ENCODE peak calls at places on chromosome 3, in nine cellular contexts. One of them, this sample, is unnamed.

GRCh38 chr3:194425399-194425798 is 26.3 kb upstream of the GP5 start:
- DNase-seq in CD8-positive, alpha-beta memory T cell: no peak
- DNase-seq in ovary: no peak
- DNase-seq in ascending aorta: no peak
- DNase-seq in effector memory CD4-positive, alpha-beta T cell: no peak
- DNase-seq in psoas muscle: no peak
- DNase-seq in cardiac muscle cell: no peak
- DNase-seq in upper lobe of left lung: no peak
- DNase-seq in IMR-90: peak; percentile 42
- DNase-seq in this sample: no peak

GRCh38 chr3:130755666-130756065 is 9.0 kb upstream of the PIK3R4 start:
- DNase-seq in psoas muscle: no peak
- DNase-seq in ascending aorta: no peak
- DNase-seq in cardiac muscle cell: no peak
- DNase-seq in upper lobe of left lung: no peak
- DNase-seq in IMR-90: no peak
- DNase-seq in ovary: no peak
- DNase-seq in effector memory CD4-positive, alpha-beta T cell: no peak
- DNase-seq in CD8-positive, alpha-beta memory T cell: no peak
- DNase-seq in this sample: no peak

GRCh38 chr3:134622803-134623365 is 27.9 kb downstream of the KY start:
- DNase-seq in cardiac muscle cell: no peak
- DNase-seq in CD8-positive, alpha-beta memory T cell: no peak
- DNase-seq in upper lobe of left lung: no peak
- DNase-seq in effector memory CD4-positive, alpha-beta T cell: no peak
- DNase-seq in ovary: no peak
- DNase-seq in psoas muscle: no peak
- DNase-seq in ascending aorta: peak; percentile 46
- DNase-seq in IMR-90: no peak
- DNase-seq in this sample: no peak

GRCh38 chr3:17913349-17913748 is 170.9 kb upstream of the TBC1D5 start:
- DNase-seq in upper lobe of left lung: no peak
- DNase-seq in IMR-90: no peak
- DNase-seq in cardiac muscle cell: no peak
- DNase-seq in ascending aorta: no peak
- DNase-seq in CD8-positive, alpha-beta memory T cell: no peak
- DNase-seq in ovary: no peak
- DNase-seq in psoas muscle: no peak
- DNase-seq in effector memory CD4-positive, alpha-beta T cell: no peak
- DNase-seq in this sample: no peak

GRCh38 chr3:10247679-10248183 is 528 bp upstream of the TATDN2 start:
- DNase-seq in upper lobe of left lung: no peak
- DNase-seq in psoas muscle: no peak
- DNase-seq in cardiac muscle cell: no peak
- DNase-seq in ascending aorta: no peak
- DNase-seq in IMR-90: no peak
- DNase-seq in CD8-positive, alpha-beta memory T cell: no peak
- DNase-seq in ovary: peak; percentile 44
- DNase-seq in effector memory CD4-positive, alpha-beta T cell: no peak
- DNase-seq in this sample: no peak

GRCh38 chr3:61451841-61452240 is 109.5 kb upstream of the PTPRG start:
- DNase-seq in IMR-90: peak; percentile 28
- DNase-seq in psoas muscle: no peak
- DNase-seq in CD8-positive, alpha-beta memory T cell: no peak
- DNase-seq in ovary: no peak
- DNase-seq in upper lobe of left lung: no peak
- DNase-seq in cardiac muscle cell: no peak
- DNase-seq in effector memory CD4-positive, alpha-beta T cell: no peak
- DNase-seq in ascending aorta: no peak
- DNase-seq in this sample: no peak

GRCh38 chr3:32886296-32886695 is 65.1 kb upstream of the CCR4 start:
- DNase-seq in psoas muscle: no peak
- DNase-seq in CD8-positive, alpha-beta memory T cell: no peak
- DNase-seq in ovary: no peak
- DNase-seq in effector memory CD4-positive, alpha-beta T cell: no peak
- DNase-seq in IMR-90: no peak
- DNase-seq in upper lobe of left lung: no peak
- DNase-seq in ascending aorta: no peak
- DNase-seq in cardiac muscle cell: no peak
- DNase-seq in this sample: no peak

GRCh38 chr3:56928379-56929068 is 126.8 kb upstream of the ARHGEF3 start:
- DNase-seq in CD8-positive, alpha-beta memory T cell: no peak
- DNase-seq in ascending aorta: no peak
- DNase-seq in effector memory CD4-positive, alpha-beta T cell: peak; percentile 19
- DNase-seq in psoas muscle: no peak
- DNase-seq in IMR-90: no peak
- DNase-seq in ovary: no peak
- DNase-seq in upper lobe of left lung: no peak
- DNase-seq in cardiac muscle cell: no peak
- DNase-seq in this sample: no peak

GRCh38 chr3:12286927-12287726 is 1.7 kb upstream of the PPARG start:
- DNase-seq in upper lobe of left lung: peak; percentile 84
- DNase-seq in cardiac muscle cell: peak; percentile 9
- DNase-seq in ascending aorta: peak; percentile 66
- DNase-seq in psoas muscle: peak; percentile 51
- DNase-seq in CD8-positive, alpha-beta memory T cell: no peak
- DNase-seq in IMR-90: no peak
- DNase-seq in ovary: peak; percentile 75
- DNase-seq in effector memory CD4-positive, alpha-beta T cell: no peak
- DNase-seq in this sample: no peak

GRCh38 chr3:128470134-128470915 is 3.6 kb upstream of the DNAJB8 start:
- DNase-seq in cardiac muscle cell: no peak
- DNase-seq in ovary: no peak
- DNase-seq in IMR-90: no peak
- DNase-seq in psoas muscle: no peak
- DNase-seq in CD8-positive, alpha-beta memory T cell: no peak
- DNase-seq in effector memory CD4-positive, alpha-beta T cell: no peak
- DNase-seq in ascending aorta: no peak
- DNase-seq in upper lobe of left lung: no peak
- DNase-seq in this sample: no peak

GRCh38 chr3:128471720-128472119 is 5.0 kb upstream of the DNAJB8 start:
- DNase-seq in cardiac muscle cell: no peak
- DNase-seq in CD8-positive, alpha-beta memory T cell: no peak
- DNase-seq in effector memory CD4-positive, alpha-beta T cell: no peak
- DNase-seq in upper lobe of left lung: no peak
- DNase-seq in ovary: no peak
- DNase-seq in IMR-90: no peak
- DNase-seq in psoas muscle: no peak
- DNase-seq in ascending aorta: no peak
- DNase-seq in this sample: no peak

GRCh38 chr3:128469128-128469527 is 2.4 kb upstream of the DNAJB8 start:
- DNase-seq in CD8-positive, alpha-beta memory T cell: no peak
- DNase-seq in IMR-90: no peak
- DNase-seq in effector memory CD4-positive, alpha-beta T cell: no peak
- DNase-seq in ovary: no peak
- DNase-seq in upper lobe of left lung: no peak
- DNase-seq in ascending aorta: no peak
- DNase-seq in psoas muscle: no peak
- DNase-seq in cardiac muscle cell: no peak
- DNase-seq in this sample: no peak

GRCh38 chr3:128468285-128468790 is 1.6 kb upstream of the DNAJB8 start:
- DNase-seq in CD8-positive, alpha-beta memory T cell: no peak
- DNase-seq in psoas muscle: no peak
- DNase-seq in IMR-90: no peak
- DNase-seq in ovary: no peak
- DNase-seq in cardiac muscle cell: no peak
- DNase-seq in effector memory CD4-positive, alpha-beta T cell: no peak
- DNase-seq in ascending aorta: no peak
- DNase-seq in upper lobe of left lung: peak; percentile 55
- DNase-seq in this sample: no peak

GRCh38 chr3:128469584-128469983 is 2.9 kb upstream of the DNAJB8 start:
- DNase-seq in ascending aorta: no peak
- DNase-seq in psoas muscle: no peak
- DNase-seq in upper lobe of left lung: no peak
- DNase-seq in cardiac muscle cell: no peak
- DNase-seq in IMR-90: no peak
- DNase-seq in effector memory CD4-positive, alpha-beta T cell: no peak
- DNase-seq in ovary: no peak
- DNase-seq in CD8-positive, alpha-beta memory T cell: no peak
- DNase-seq in this sample: no peak
- H3K27me3 ChIP-seq in ascending aorta: no peaks in the 10 kb centered on the region
- H3K27me3 ChIP-seq in psoas muscle: peaks cover 22% of the 10 kb centered on the region
- H3K27me3 ChIP-seq in upper lobe of left lung: no peaks in the 10 kb centered on the region
- H3K27me3 ChIP-seq in cardiac muscle cell: peaks cover 33% of the 10 kb centered on the region
- H3K27me3 ChIP-seq in IMR-90: peaks cover 89% of the 10 kb centered on the region
- H3K27me3 ChIP-seq in effector memory CD4-positive, alpha-beta T cell: no peaks in the 10 kb centered on the region
- H3K27me3 ChIP-seq in ovary: no peaks in the 10 kb centered on the region
- H3K27me3 ChIP-seq in CD8-positive, alpha-beta memory T cell: no peaks in the 10 kb centered on the region
- H3K27me3 ChIP-seq in this sample: no peaks in the 10 kb centered on the region

GRCh38 chr3:49172616-49173041 is 1.2 kb downstream of the KLHDC8B start:
- DNase-seq in CD8-positive, alpha-beta memory T cell: no peak
- DNase-seq in IMR-90: no peak
- DNase-seq in ascending aorta: no peak
- DNase-seq in ovary: peak; percentile 50
- DNase-seq in cardiac muscle cell: no peak
- DNase-seq in effector memory CD4-positive, alpha-beta T cell: no peak
- DNase-seq in upper lobe of left lung: peak; percentile 76
- DNase-seq in psoas muscle: no peak
- DNase-seq in this sample: no peak
- H3K4me1 ChIP-seq in CD8-positive, alpha-beta memory T cell: peaks cover 20% of the 10 kb centered on the region
- H3K4me1 ChIP-seq in IMR-90: peaks cover 23% of the 10 kb centered on the region
- H3K4me1 ChIP-seq in ascending aorta: peaks cover 30% of the 10 kb centered on the region
- H3K4me1 ChIP-seq in ovary: peaks cover 14% of the 10 kb centered on the region
- H3K4me1 ChIP-seq in cardiac muscle cell: peaks cover 36% of the 10 kb centered on the region
- H3K4me1 ChIP-seq in effector memory CD4-positive, alpha-beta T cell: peaks cover 11% of the 10 kb centered on the region
- H3K4me1 ChIP-seq in upper lobe of left lung: peaks cover 35% of the 10 kb centered on the region
- H3K4me1 ChIP-seq in psoas muscle: peaks cover 27% of the 10 kb centered on the region
- H3K4me1 ChIP-seq in this sample: peaks cover 33% of the 10 kb centered on the region

GRCh38 chr3:113628316-113628715 is 68.1 kb downstream of the USF3 start:
- DNase-seq in ascending aorta: no peak
- DNase-seq in ovary: no peak
- DNase-seq in CD8-positive, alpha-beta memory T cell: no peak
- DNase-seq in effector memory CD4-positive, alpha-beta T cell: no peak
- DNase-seq in cardiac muscle cell: no peak
- DNase-seq in psoas muscle: no peak
- DNase-seq in upper lobe of left lung: no peak
- DNase-seq in IMR-90: no peak
- DNase-seq in this sample: no peak

GRCh38 chr3:113625724-113626348 is 70.6 kb downstream of the USF3 start:
- DNase-seq in ascending aorta: no peak
- DNase-seq in psoas muscle: no peak
- DNase-seq in ovary: no peak
- DNase-seq in effector memory CD4-positive, alpha-beta T cell: no peak
- DNase-seq in IMR-90: no peak
- DNase-seq in upper lobe of left lung: no peak
- DNase-seq in CD8-positive, alpha-beta memory T cell: no peak
- DNase-seq in cardiac muscle cell: no peak
- DNase-seq in this sample: no peak

GRCh38 chr3:113628788-113629187 is 67.7 kb downstream of the USF3 start:
- DNase-seq in upper lobe of left lung: no peak
- DNase-seq in cardiac muscle cell: no peak
- DNase-seq in ovary: no peak
- DNase-seq in effector memory CD4-positive, alpha-beta T cell: no peak
- DNase-seq in IMR-90: no peak
- DNase-seq in CD8-positive, alpha-beta memory T cell: no peak
- DNase-seq in ascending aorta: no peak
- DNase-seq in psoas muscle: no peak
- DNase-seq in this sample: no peak

GRCh38 chr3:113623827-113624226 is 72.6 kb downstream of the USF3 start:
- DNase-seq in ovary: no peak
- DNase-seq in CD8-positive, alpha-beta memory T cell: no peak
- DNase-seq in upper lobe of left lung: no peak
- DNase-seq in psoas muscle: no peak
- DNase-seq in ascending aorta: no peak
- DNase-seq in IMR-90: no peak
- DNase-seq in cardiac muscle cell: no peak
- DNase-seq in effector memory CD4-positive, alpha-beta T cell: no peak
- DNase-seq in this sample: no peak

DNA sequence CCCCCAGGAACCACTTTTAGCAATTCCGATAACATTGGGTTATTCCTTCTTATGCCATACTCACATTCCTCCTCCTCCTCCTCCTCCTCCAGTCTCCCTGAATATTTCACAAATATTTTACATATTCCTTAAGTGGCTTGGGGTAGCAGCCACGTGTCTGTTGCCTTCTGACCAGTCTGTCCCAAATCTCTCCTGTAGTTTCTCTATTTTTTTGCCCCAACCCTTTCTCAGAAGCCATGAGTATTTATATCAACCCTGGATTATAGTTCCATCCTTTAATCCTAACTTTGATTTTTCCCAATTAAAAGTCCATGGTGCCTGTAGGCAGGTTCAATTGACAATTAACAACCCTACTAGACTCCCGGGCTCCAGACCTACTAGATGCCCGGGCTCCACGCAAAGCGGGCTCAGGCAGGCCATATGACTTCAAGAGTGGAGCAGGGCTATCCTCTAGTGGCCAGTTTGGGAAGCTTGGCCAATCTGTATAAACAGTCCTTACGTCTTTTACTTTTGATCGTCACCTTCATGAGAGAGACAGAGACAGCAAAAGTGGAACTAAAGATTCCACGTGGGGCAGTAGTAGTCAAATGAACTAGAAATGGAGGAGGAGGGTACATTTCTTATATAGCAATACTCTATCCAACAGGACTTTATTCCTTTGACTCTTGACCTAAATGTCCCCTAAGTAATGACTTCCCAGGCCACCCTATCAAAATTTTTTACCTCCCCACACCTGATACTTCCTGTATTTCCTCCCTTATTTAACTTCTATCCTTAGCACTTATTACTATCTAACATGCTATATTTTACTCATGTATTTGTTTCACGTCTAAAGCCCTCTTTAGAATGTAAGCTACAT is 69.7 kb downstream of the USF3 start:
- DNase-seq in effector memory CD4-positive, alpha-beta T cell: no peak
- DNase-seq in IMR-90: peak; percentile 58
- DNase-seq in CD8-positive, alpha-beta memory T cell: no peak
- DNase-seq in cardiac muscle cell: peak; percentile 59
- DNase-seq in ascending aorta: peak; percentile 81
- DNase-seq in psoas muscle: peak; percentile 64
- DNase-seq in upper lobe of left lung: no peak
- DNase-seq in ovary: peak; percentile 41
- DNase-seq in this sample: no peak
- H3K4me3 ChIP-seq in effector memory CD4-positive, alpha-beta T cell: no peak overlapping the region
- H3K4me3 ChIP-seq in IMR-90: no peak overlapping the region
- H3K4me3 ChIP-seq in CD8-positive, alpha-beta memory T cell: no peak overlapping the region
- H3K4me3 ChIP-seq in cardiac muscle cell: no peak overlapping the region
- H3K4me3 ChIP-seq in ascending aorta: peak overlapping the region; percentile 13
- H3K4me3 ChIP-seq in psoas muscle: peak overlapping the region; percentile 23
- H3K4me3 ChIP-seq in upper lobe of left lung: no peak overlapping the region
- H3K4me3 ChIP-seq in ovary: no peak overlapping the region
- H3K4me3 ChIP-seq in this sample: no peak overlapping the region

GRCh38 chr3:123420416-123420968 is 28.4 kb downstream of the ADCY5 start:
- DNase-seq in ascending aorta: no peak
- DNase-seq in CD8-positive, alpha-beta memory T cell: no peak
- DNase-seq in upper lobe of left lung: no peak
- DNase-seq in effector memory CD4-positive, alpha-beta T cell: no peak
- DNase-seq in psoas muscle: no peak
- DNase-seq in ovary: no peak
- DNase-seq in cardiac muscle cell: no peak
- DNase-seq in IMR-90: no peak
- DNase-seq in this sample: no peak
- H3K27me3 ChIP-seq in ascending aorta: no peaks in the 10 kb centered on the region
- H3K27me3 ChIP-seq in CD8-positive, alpha-beta memory T cell: no peaks in the 10 kb centered on the region
- H3K27me3 ChIP-seq in upper lobe of left lung: no peaks in the 10 kb centered on the region
- H3K27me3 ChIP-seq in effector memory CD4-positive, alpha-beta T cell: no peaks in the 10 kb centered on the region
- H3K27me3 ChIP-seq in psoas muscle: no peaks in the 10 kb centered on the region
- H3K27me3 ChIP-seq in ovary: no peaks in the 10 kb centered on the region
- H3K27me3 ChIP-seq in cardiac muscle cell: no peaks in the 10 kb centered on the region
- H3K27me3 ChIP-seq in IMR-90: peaks cover 73% of the 10 kb centered on the region
- H3K27me3 ChIP-seq in this sample: no peaks in the 10 kb centered on the region

This sample was measured in esophagus squamous epithelium.